ENCODE peak calls at places on chromosomes 4 and X, in six cellular contexts. M, V, Q, W, G and L are unnamed samples.

GRCh38 chr4:72418458-72418857 is 150.6 kb downstream of the ADAMTS3 start:
- DNase-seq in Q (peak; percentile 84), W (peak; percentile 65), V (peak; percentile 44), G (no peak), M (no peak), L (peak; percentile 54)

GRCh38 chr4:107712236-107712635 is 7.8 kb downstream of the PAPSS1 start:
- DNase-seq in M (no peak), V (no peak), G (no peak), W (no peak), Q (no peak), L (no peak)

GRCh38 chr4:78776031-78776728 is at the start of gene BMP2K:
- DNase-seq in M (peak; percentile 80), G (peak; percentile 94), W (no peak), Q (peak; percentile 79), V (no peak), L (no peak)

GRCh38 chr4:69984030-69984443 is 11.7 kb upstream of the STATH start:
- DNase-seq in W (no peak), M (peak; percentile 59), V (no peak), Q (peak; percentile 91), G (peak; percentile 20), L (no peak)

GRCh38 chr4:185566425-185566824 is 31.1 kb upstream of the PDLIM3 start:
- DNase-seq in W (no peak), V (no peak), M (no peak), Q (peak; percentile 5), G (no peak), L (no peak)

GRCh38 chr4:22962186-22962786 is 269.5 kb downstream of the GBA3 start:
- DNase-seq in W (no peak), G (peak; percentile 57), V (peak; percentile 17), M (no peak), Q (peak; percentile 11), L (no peak)

GRCh38 chr4:108355523-108356208 is 186.9 kb upstream of the LEF1 start:
- DNase-seq in W (no peak), Q (no peak), G (no peak), M (no peak), V (no peak), L (no peak)

GRCh38 chrX:26032141-26032917 is 105.8 kb upstream of the MAGEB18 start:
- DNase-seq in Q (peak; percentile 5), M (no peak), W (no peak), G (no peak), V (no peak), L (no peak)

GRCh38 chr4:108683479-108683878 is 33.1 kb downstream of the OSTC start:
- DNase-seq in G (peak; percentile 40), V (no peak), W (no peak), M (no peak), Q (peak; percentile 74), L (peak; percentile 7)

GRCh38 chr4:102343964-102344519 is 1.2 kb downstream of the SLC39A8 start:
- DNase-seq in G (peak; percentile 56), Q (no peak), V (no peak), M (no peak), W (no peak), L (no peak)

GRCh38 chr4:11647433-11647832 is 218.7 kb upstream of the HS3ST1 start:
- DNase-seq in G (no peak), Q (no peak), M (no peak), W (no peak), V (no peak), L (no peak)

GRCh38 chr4:85543832-85544231 is 68.9 kb downstream of the ARHGAP24 start:
- DNase-seq in M (no peak), Q (peak; percentile 51), G (no peak), W (peak; percentile 21), V (peak; percentile 20), L (no peak)

GRCh38 chr4:48033825-48034413 is 17.3 kb downstream of the NIPAL1 start:
- DNase-seq in W (no peak), Q (peak; percentile 62), G (peak; percentile 17), V (no peak), M (no peak), L (no peak)

GRCh38 chr4:531076-531475 is 32.1 kb downstream of the PIGG start:
- DNase-seq in W (no peak), M (no peak), Q (no peak), V (no peak), G (no peak), L (no peak)

GRCh38 chr4:173138636-173139035 is 30.0 kb upstream of the GALNT7 start:
- DNase-seq in W (no peak), Q (no peak), M (no peak), G (no peak), V (no peak), L (no peak)